ENCODE peak calls at places on chromosomes 5 and 9, in ten cellular contexts. Z is naive thymus-derived CD4-positive, alpha-beta T cell; W is heart left ventricle; V is spleen; R is psoas muscle; L is NT2/D1; C is fibroblast of lung; U is ascending aorta; J is body of pancreas; A is cardiac fibroblast. P is an unnamed sample.

GRCh38 chr5:68214472-68215207 is 916 bp upstream of the PIK3R1 start:
- DNase-seq in R (no peak), U (no peak), Z (peak), C (no peak), W (no peak), V (peak), J (peak), A (peak), L (no peak), P (no peak)

GRCh38 chr5:140372971-140373487 is 13.0 kb downstream of the SLC4A9 start:
- DNase-seq in Z (peak), C (peak), L (peak), A (peak), U (no peak), J (peak), W (peak), V (peak), R (peak), P (peak)

GRCh38 chr5:93610581-93611167 is 27.7 kb downstream of the NR2F1 start:
- DNase-seq in W (no peak), J (no peak), U (no peak), Z (no peak), V (no peak), L (no peak), R (no peak), A (no peak), C (no peak), P (no peak)

GRCh38 chr5:172530406-172530805 is 76.1 kb upstream of the SH3PXD2B start:
- DNase-seq in V (peak), R (no peak), C (no peak), L (no peak), U (no peak), J (no peak), W (no peak), Z (no peak), A (no peak), P (no peak)

GRCh38 chr9:81653240-81653639 is 36.1 kb downstream of the TLE1 start:
- DNase-seq in Z (no peak), W (no peak), A (peak), R (no peak), V (no peak), U (no peak), C (peak), L (no peak), J (no peak), P (peak)

GRCh38 chr5:14131855-14132503 is 11.2 kb upstream of the TRIO start:
- DNase-seq in R (no peak), C (no peak), A (no peak), J (no peak), Z (no peak), U (no peak), V (no peak), L (no peak), W (no peak), P (no peak)

GRCh38 chr5:65262590-65263189 is 219.0 kb downstream of the ADAMTS6 start:
- DNase-seq in U (no peak), V (no peak), C (peak), W (peak), J (peak), A (peak), L (no peak), Z (no peak), R (no peak), P (peak)

GRCh38 chr9:97470076-97470475 is 31.4 kb upstream of the TMOD1 start:
- DNase-seq in J (peak), A (no peak), U (no peak), L (no peak), Z (no peak), R (no peak), W (no peak), C (no peak), V (no peak), P (no peak)

GRCh38 chr5:148739524-148739923 is 85.2 kb upstream of the HTR4 start:
- DNase-seq in A (peak), C (peak), J (no peak), L (no peak), U (no peak), V (no peak), Z (no peak), W (no peak), R (no peak), P (peak)

GRCh38 chr5:112693301-112693700 is 44.4 kb upstream of the APC start:
- DNase-seq in L (no peak), V (no peak), W (no peak), A (no peak), J (no peak), Z (no peak), R (no peak), C (no peak), U (no peak), P (no peak)

DNA sequence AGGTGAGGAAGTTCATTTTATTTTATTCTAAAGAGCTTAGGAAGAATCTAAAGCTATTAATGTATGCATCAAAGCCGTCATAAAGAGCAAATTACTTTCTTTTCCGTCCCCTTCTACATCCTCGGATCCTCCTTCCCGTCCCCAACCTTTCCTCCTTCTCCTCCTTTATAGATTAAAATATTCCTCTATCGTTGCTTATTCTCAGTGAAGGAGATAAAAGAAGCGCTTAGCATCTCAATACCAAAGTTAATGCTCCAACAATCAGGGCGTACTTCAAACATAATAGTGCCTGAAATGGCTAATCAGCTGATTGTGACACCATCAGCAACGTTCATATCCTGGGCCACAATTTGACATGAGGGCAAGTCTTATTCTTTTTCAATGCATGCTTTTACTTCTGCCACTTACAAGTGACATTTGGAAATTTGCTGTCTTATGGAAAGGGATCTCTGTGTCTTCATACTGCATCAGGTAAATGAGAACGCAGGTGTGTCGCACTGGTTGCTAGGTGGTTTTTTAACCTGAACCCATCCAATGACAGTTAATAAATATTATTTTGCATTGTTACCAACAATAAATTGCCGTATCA is 975 bp downstream of the ADAMTS16 start:
- DNase-seq in Z (no peak), U (no peak), W (no peak), J (no peak), R (no peak), L (no peak), A (peak), V (no peak), C (no peak), P (no peak)
- H3K4me3 ChIP-seq in Z (no peak), U (peak), W (peak), J (no peak), R (peak), L (peak), A (no peak), V (no peak), C (no peak), P (no peak)

GRCh38 chr5:142828797-142829535 is 58.8 kb downstream of the ARHGAP26 start:
- DNase-seq in J (no peak), L (no peak), C (no peak), W (no peak), U (no peak), V (no peak), Z (no peak), R (no peak), A (no peak), P (no peak)

GRCh38 chr5:142830241-142831018 is 60.3 kb downstream of the ARHGAP26 start:
- DNase-seq in L (no peak), C (peak), V (no peak), U (no peak), W (no peak), Z (no peak), R (no peak), J (no peak), A (peak), P (peak)

GRCh38 chr5:142829821-142830220 is 59.6 kb downstream of the ARHGAP26 start:
- DNase-seq in R (no peak), Z (no peak), L (no peak), W (no peak), V (no peak), J (no peak), C (peak), U (no peak), A (peak), P (peak)

GRCh38 chr5:142832263-142832662 is 62.1 kb downstream of the ARHGAP26 start:
- DNase-seq in W (no peak), A (no peak), R (no peak), C (no peak), Z (no peak), L (no peak), U (no peak), J (no peak), V (no peak), P (no peak)

DNA sequence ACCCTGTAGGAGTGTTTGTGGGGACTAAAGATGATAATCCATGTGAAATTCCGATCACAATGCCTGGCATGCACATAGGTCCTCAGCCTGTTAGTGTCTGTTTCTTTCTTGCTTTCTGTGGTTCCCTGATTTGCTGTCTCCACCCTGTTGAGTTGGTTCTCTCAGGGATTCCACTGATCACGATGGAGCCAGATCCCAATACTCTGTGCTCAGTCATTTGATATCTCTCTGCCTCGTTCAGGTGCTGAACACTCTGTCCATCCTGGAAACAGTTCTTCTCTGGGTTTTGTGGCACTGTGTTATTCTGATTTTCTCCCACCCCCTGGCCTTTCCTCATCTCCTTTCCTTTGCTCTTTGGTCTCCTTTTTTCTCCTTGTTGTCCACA is 60.8 kb downstream of the ARHGAP26 start:
- DNase-seq in U (no peak), R (no peak), W (no peak), V (no peak), C (no peak), A (no peak), J (no peak), L (no peak), Z (no peak), P (no peak)
- H3K4me3 ChIP-seq in U (no peak), R (no peak), W (no peak), V (no peak), C (no peak), A (no peak), J (no peak), L (no peak), Z (no peak), P (no peak)

GRCh38 chr9:121597693-121598166 is 53.7 kb upstream of the DAB2IP start:
- DNase-seq in L (no peak), A (no peak), Z (no peak), R (no peak), U (no peak), C (no peak), V (no peak), J (no peak), W (no peak), P (no peak)
- H3K4me3 ChIP-seq in L (peak), A (no peak), Z (no peak), R (peak), U (no peak), C (no peak), V (no peak), J (no peak), W (peak), P (no peak)

GRCh38 chr5:76728965-76729364 is 13.0 kb downstream of the F2R start:
- DNase-seq in U (no peak), R (no peak), W (no peak), V (no peak), J (no peak), C (no peak), A (no peak), Z (no peak), L (no peak), P (no peak)

GRCh38 chr5:76720988-76721569 is 5.2 kb downstream of the F2R start:
- DNase-seq in Z (no peak), V (no peak), C (no peak), J (no peak), A (no peak), R (no peak), L (no peak), W (no peak), U (no peak), P (no peak)

GRCh38 chr5:76729373-76730290 is 13.7 kb downstream of the F2R start:
- DNase-seq in Z (no peak), W (no peak), L (no peak), J (no peak), V (no peak), C (no peak), R (no peak), A (no peak), U (no peak), P (no peak)

GRCh38 chr5:76723266-76723665 is 7.3 kb downstream of the F2R start:
- DNase-seq in Z (no peak), L (no peak), J (no peak), A (no peak), C (no peak), V (no peak), R (no peak), U (no peak), W (no peak), P (no peak)

DNA sequence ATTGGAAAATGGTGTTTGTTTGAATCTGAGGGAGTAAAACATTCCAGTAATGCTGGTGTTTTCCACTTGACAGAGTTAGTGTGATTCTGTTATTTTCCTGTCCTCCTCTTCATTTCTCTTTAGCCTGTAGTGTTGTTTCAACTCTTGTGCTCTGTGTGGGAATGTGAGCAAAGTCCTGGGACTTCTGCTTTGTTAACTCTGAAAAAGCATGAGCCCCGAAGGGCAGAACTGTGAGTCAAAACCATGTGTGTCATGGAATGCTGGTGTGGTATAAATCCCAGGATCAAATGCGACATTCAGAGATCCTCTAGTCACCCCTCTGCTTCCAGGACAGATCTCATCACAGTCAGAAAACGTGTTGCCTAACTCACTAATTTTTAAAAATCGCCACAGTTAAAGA is 8.9 kb downstream of the F2R start:
- DNase-seq in V (no peak), U (no peak), C (peak), J (no peak), Z (no peak), L (no peak), A (peak), R (no peak), W (no peak), P (peak)
- H3K4me3 ChIP-seq in V (no peak), U (no peak), C (no peak), J (no peak), Z (no peak), L (no peak), A (no peak), R (no peak), W (no peak), P (no peak)

DNA sequence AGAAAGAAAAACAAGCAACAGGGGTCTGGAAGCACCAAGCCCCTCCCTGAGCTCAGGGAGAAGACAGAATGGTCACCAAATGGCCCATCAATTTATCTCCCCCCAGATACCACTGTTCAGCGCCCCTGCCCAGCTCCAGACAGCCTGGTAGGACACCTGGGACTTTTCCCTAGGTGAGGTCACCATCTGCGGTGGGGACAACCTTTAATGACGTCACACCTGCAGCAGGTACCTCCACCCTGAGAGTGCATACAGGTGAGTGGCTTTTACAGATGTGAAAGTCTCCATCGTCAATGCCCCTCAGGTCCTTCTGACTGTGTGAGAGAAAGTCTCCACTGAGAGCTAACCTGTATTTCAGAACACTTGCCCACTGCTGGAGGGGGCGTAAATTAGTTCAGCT is 34.3 kb upstream of the LAMC3 start:
- DNase-seq in Z (no peak), J (peak), V (no peak), R (no peak), C (no peak), U (no peak), L (no peak), A (no peak), W (no peak), P (no peak)
- H3K4me3 ChIP-seq in Z (no peak), J (no peak), V (no peak), R (no peak), C (no peak), U (no peak), L (no peak), A (no peak), W (no peak), P (no peak)